ENCODE peak calls at places on chromosomes 2 and 18, in ten cellular contexts. H is right lobe of liver; W is activated gamma-delta T cell treated with anti-CD3 and anti-CD28 coated beads, Interleukin-2, amount 50 U/mL, for 16 hours; O is C1 segment of cervical spinal cord; C is NCI-H1092; E is HCT116; T is SJSA1; K is EH; G is AG08395; R is GM04503. F is an unnamed sample.

GRCh38 chr18:3448845-3449701 is 899 bp upstream of the TGIF1 start:
- DNase-seq in H (peak), W (peak), O (peak), C (no peak), E (peak), T (peak), K (peak), G (peak), R (peak), F (peak)

GRCh38 chr2:122100371-122101150 is 345.1 kb downstream of the TSN start:
- DNase-seq in H (no peak), W (no peak), O (no peak), C (no peak), E (no peak), T (no peak), K (peak), G (peak), R (no peak), F (no peak)

GRCh38 chr2:52879561-52879960 is 888.0 kb upstream of the CHAC2 start:
- DNase-seq in H (no peak), W (no peak), O (no peak), C (no peak), E (no peak), T (no peak), K (no peak), G (no peak), R (no peak), F (no peak)

GRCh38 chr2:74573747-74574562 is 19.4 kb downstream of the DOK1 start:
- DNase-seq in H (no peak), W (no peak), O (no peak), C (no peak), E (no peak), T (no peak), K (peak), G (no peak), R (no peak), F (no peak)

GRCh38 chr2:240498171-240498957 is 59.4 kb downstream of the ANKMY1 start:
- DNase-seq in H (no peak), W (no peak), O (no peak), C (no peak), E (no peak), T (no peak), K (no peak), G (no peak), R (no peak), F (no peak)

GRCh38 chr2:112255875-112256274 is 1.0 kb upstream of the ZC3H8 start:
- DNase-seq in H (no peak), W (no peak), O (no peak), C (no peak), E (no peak), T (no peak), K (no peak), G (no peak), R (no peak), F (no peak)

GRCh38 chr2:86195055-86195807 is at the start of gene IMMT:
- DNase-seq in H (peak), W (peak), O (peak), C (peak), E (peak), T (peak), K (peak), G (peak), R (peak), F (peak)

GRCh38 chr2:49332415-49332814 is 178.1 kb upstream of the FSHR start:
- DNase-seq in H (no peak), W (no peak), O (no peak), C (no peak), E (no peak), T (no peak), K (peak), G (no peak), R (no peak), F (no peak)

GRCh38 chr2:167253025-167253424 is 364.7 kb downstream of the XIRP2 start:
- DNase-seq in H (no peak), W (no peak), O (no peak), C (no peak), E (no peak), T (no peak), K (no peak), G (no peak), R (no peak), F (no peak)

GRCh38 chr2:73281244-73281643 is 3.0 kb downstream of the FBXO41 start:
- DNase-seq in H (no peak), W (no peak), O (no peak), C (no peak), E (no peak), T (no peak), K (no peak), G (no peak), R (no peak), F (no peak)

GRCh38 chr2:112547333-112547732 is 5.1 kb downstream of the POLR1B start:
- DNase-seq in H (peak), W (no peak), O (no peak), C (no peak), E (no peak), T (no peak), K (peak), G (no peak), R (peak), F (no peak)

GRCh38 chr2:20524412-20525040 is 77.7 kb downstream of the RHOB start:
- DNase-seq in H (no peak), W (no peak), O (no peak), C (no peak), E (no peak), T (no peak), K (no peak), G (no peak), R (no peak), F (no peak)

GRCh38 chr18:10015288-10015701 is 101.5 kb downstream of the VAPA start:
- DNase-seq in H (no peak), W (no peak), O (no peak), C (no peak), E (no peak), T (no peak), K (peak), G (no peak), R (no peak), F (no peak)

GRCh38 chr2:132412021-132412420 is 4.6 kb upstream of the GPR39 start:
- DNase-seq in H (no peak), W (no peak), O (no peak), C (no peak), E (no peak), T (no peak), K (no peak), G (no peak), R (no peak), F (no peak)

F was measured in T1000.